ENCODE peak calls at places on chromosomes 4 and X, in six cellular contexts. One of them, this sample, is unnamed.

GRCh38 chr4:41611881-41612871 is 74.2 kb downstream of the LIMCH1 start:
- DNase-seq in lower lobe of right lung: no peak
- DNase-seq in CD8-positive, alpha-beta memory T cell: no peak
- DNase-seq in GM13976: no peak
- DNase-seq in neural progenitor cell: peak
- DNase-seq in activated naive CD8-positive, alpha-beta T cell treated with anti-CD3 and anti-CD28 coated beads, Interleukin-2, amount 50 U/mL, for 24 hours: no peak
- DNase-seq in this sample: no peak

GRCh38 chr4:151401739-151402138 is 7.2 kb upstream of the FHIP1A start:
- DNase-seq in activated naive CD8-positive, alpha-beta T cell treated with anti-CD3 and anti-CD28 coated beads, Interleukin-2, amount 50 U/mL, for 24 hours: no peak
- DNase-seq in CD8-positive, alpha-beta memory T cell: no peak
- DNase-seq in GM13976: no peak
- DNase-seq in neural progenitor cell: no peak
- DNase-seq in lower lobe of right lung: no peak
- DNase-seq in this sample: no peak

GRCh38 chr4:172838943-172839342 is 329.7 kb upstream of the GALNT7 start:
- DNase-seq in lower lobe of right lung: no peak
- DNase-seq in neural progenitor cell: no peak
- DNase-seq in CD8-positive, alpha-beta memory T cell: no peak
- DNase-seq in GM13976: no peak
- DNase-seq in activated naive CD8-positive, alpha-beta T cell treated with anti-CD3 and anti-CD28 coated beads, Interleukin-2, amount 50 U/mL, for 24 hours: no peak
- DNase-seq in this sample: no peak

GRCh38 chr4:55157559-55158277 is 32.3 kb upstream of the KDR start:
- DNase-seq in lower lobe of right lung: no peak
- DNase-seq in CD8-positive, alpha-beta memory T cell: no peak
- DNase-seq in neural progenitor cell: no peak
- DNase-seq in GM13976: no peak
- DNase-seq in activated naive CD8-positive, alpha-beta T cell treated with anti-CD3 and anti-CD28 coated beads, Interleukin-2, amount 50 U/mL, for 24 hours: no peak
- DNase-seq in this sample: no peak

GRCh38 chrX:150038356-150038755 is 100.1 kb upstream of the EOLA2 start:
- DNase-seq in neural progenitor cell: no peak
- DNase-seq in activated naive CD8-positive, alpha-beta T cell treated with anti-CD3 and anti-CD28 coated beads, Interleukin-2, amount 50 U/mL, for 24 hours: no peak
- DNase-seq in CD8-positive, alpha-beta memory T cell: no peak
- DNase-seq in GM13976: no peak
- DNase-seq in lower lobe of right lung: no peak
- DNase-seq in this sample: no peak

GRCh38 chr4:48184891-48185290 is 50.8 kb upstream of the TXK start:
- DNase-seq in neural progenitor cell: no peak
- DNase-seq in activated naive CD8-positive, alpha-beta T cell treated with anti-CD3 and anti-CD28 coated beads, Interleukin-2, amount 50 U/mL, for 24 hours: no peak
- DNase-seq in lower lobe of right lung: no peak
- DNase-seq in CD8-positive, alpha-beta memory T cell: no peak
- DNase-seq in GM13976: no peak
- DNase-seq in this sample: no peak

GRCh38 chrX:124045109-124045508 is 83.6 kb downstream of the STAG2 start:
- DNase-seq in activated naive CD8-positive, alpha-beta T cell treated with anti-CD3 and anti-CD28 coated beads, Interleukin-2, amount 50 U/mL, for 24 hours: no peak
- DNase-seq in GM13976: no peak
- DNase-seq in CD8-positive, alpha-beta memory T cell: no peak
- DNase-seq in neural progenitor cell: no peak
- DNase-seq in lower lobe of right lung: no peak
- DNase-seq in this sample: no peak

GRCh38 chr4:113468165-113469022 is 293.1 kb downstream of the CAMK2D start:
- DNase-seq in lower lobe of right lung: peak
- DNase-seq in activated naive CD8-positive, alpha-beta T cell treated with anti-CD3 and anti-CD28 coated beads, Interleukin-2, amount 50 U/mL, for 24 hours: peak
- DNase-seq in neural progenitor cell: peak
- DNase-seq in CD8-positive, alpha-beta memory T cell: no peak
- DNase-seq in GM13976: no peak
- DNase-seq in this sample: no peak

GRCh38 chr4:127875791-127876190 is 4.9 kb upstream of the PLK4 start:
- DNase-seq in neural progenitor cell: no peak
- DNase-seq in GM13976: no peak
- DNase-seq in lower lobe of right lung: no peak
- DNase-seq in CD8-positive, alpha-beta memory T cell: no peak
- DNase-seq in activated naive CD8-positive, alpha-beta T cell treated with anti-CD3 and anti-CD28 coated beads, Interleukin-2, amount 50 U/mL, for 24 hours: no peak
- DNase-seq in this sample: no peak

GRCh38 chr4:26992657-26993361 is 132.2 kb downstream of the STIM2 start:
- DNase-seq in lower lobe of right lung: no peak
- DNase-seq in CD8-positive, alpha-beta memory T cell: no peak
- DNase-seq in GM13976: peak
- DNase-seq in activated naive CD8-positive, alpha-beta T cell treated with anti-CD3 and anti-CD28 coated beads, Interleukin-2, amount 50 U/mL, for 24 hours: peak
- DNase-seq in neural progenitor cell: no peak
- DNase-seq in this sample: peak

GRCh38 chr4:188023682-188024081 is 28.1 kb downstream of the ZFP42 start:
- DNase-seq in neural progenitor cell: no peak
- DNase-seq in CD8-positive, alpha-beta memory T cell: no peak
- DNase-seq in GM13976: no peak
- DNase-seq in activated naive CD8-positive, alpha-beta T cell treated with anti-CD3 and anti-CD28 coated beads, Interleukin-2, amount 50 U/mL, for 24 hours: no peak
- DNase-seq in lower lobe of right lung: no peak
- DNase-seq in this sample: no peak

GRCh38 chr4:1014395-1015167 is 3.2 kb downstream of the FGFRL1 start:
- DNase-seq in GM13976: no peak
- DNase-seq in activated naive CD8-positive, alpha-beta T cell treated with anti-CD3 and anti-CD28 coated beads, Interleukin-2, amount 50 U/mL, for 24 hours: no peak
- DNase-seq in CD8-positive, alpha-beta memory T cell: no peak
- DNase-seq in lower lobe of right lung: no peak
- DNase-seq in neural progenitor cell: peak
- DNase-seq in this sample: no peak

GRCh38 chr4:114005569-114006442 is 26.4 kb upstream of the ARSJ start:
- DNase-seq in GM13976: no peak
- DNase-seq in neural progenitor cell: no peak
- DNase-seq in CD8-positive, alpha-beta memory T cell: no peak
- DNase-seq in activated naive CD8-positive, alpha-beta T cell treated with anti-CD3 and anti-CD28 coated beads, Interleukin-2, amount 50 U/mL, for 24 hours: no peak
- DNase-seq in lower lobe of right lung: no peak
- DNase-seq in this sample: no peak

GRCh38 chr4:138981930-138982390 is 33.6 kb upstream of the NOCT start:
- DNase-seq in lower lobe of right lung: no peak
- DNase-seq in neural progenitor cell: no peak
- DNase-seq in CD8-positive, alpha-beta memory T cell: no peak
- DNase-seq in GM13976: no peak
- DNase-seq in activated naive CD8-positive, alpha-beta T cell treated with anti-CD3 and anti-CD28 coated beads, Interleukin-2, amount 50 U/mL, for 24 hours: no peak
- DNase-seq in this sample: no peak

GRCh38 chr4:7094931-7095330 is 27.1 kb upstream of the GRPEL1 start:
- DNase-seq in CD8-positive, alpha-beta memory T cell: no peak
- DNase-seq in GM13976: no peak
- DNase-seq in activated naive CD8-positive, alpha-beta T cell treated with anti-CD3 and anti-CD28 coated beads, Interleukin-2, amount 50 U/mL, for 24 hours: no peak
- DNase-seq in lower lobe of right lung: no peak
- DNase-seq in neural progenitor cell: no peak
- DNase-seq in this sample: no peak

GRCh38 chr4:154807042-154807630 is 26.1 kb downstream of the RBM46 start:
- DNase-seq in CD8-positive, alpha-beta memory T cell: no peak
- DNase-seq in activated naive CD8-positive, alpha-beta T cell treated with anti-CD3 and anti-CD28 coated beads, Interleukin-2, amount 50 U/mL, for 24 hours: no peak
- DNase-seq in neural progenitor cell: peak
- DNase-seq in GM13976: peak
- DNase-seq in lower lobe of right lung: no peak
- DNase-seq in this sample: no peak

GRCh38 chrX:37976153-37976552 is 30.2 kb upstream of the SYTL5 start:
- DNase-seq in neural progenitor cell: no peak
- DNase-seq in lower lobe of right lung: no peak
- DNase-seq in GM13976: no peak
- DNase-seq in CD8-positive, alpha-beta memory T cell: no peak
- DNase-seq in activated naive CD8-positive, alpha-beta T cell treated with anti-CD3 and anti-CD28 coated beads, Interleukin-2, amount 50 U/mL, for 24 hours: no peak
- DNase-seq in this sample: no peak

GRCh38 chr4:154506253-154506652 is 14.7 kb upstream of the DCHS2 start:
- DNase-seq in lower lobe of right lung: no peak
- DNase-seq in activated naive CD8-positive, alpha-beta T cell treated with anti-CD3 and anti-CD28 coated beads, Interleukin-2, amount 50 U/mL, for 24 hours: no peak
- DNase-seq in neural progenitor cell: peak
- DNase-seq in CD8-positive, alpha-beta memory T cell: no peak
- DNase-seq in GM13976: no peak
- DNase-seq in this sample: no peak

GRCh38 chrX:144494069-144494468 is 610.2 kb downstream of the UBE2NL start:
- DNase-seq in activated naive CD8-positive, alpha-beta T cell treated with anti-CD3 and anti-CD28 coated beads, Interleukin-2, amount 50 U/mL, for 24 hours: no peak
- DNase-seq in CD8-positive, alpha-beta memory T cell: no peak
- DNase-seq in GM13976: no peak
- DNase-seq in lower lobe of right lung: no peak
- DNase-seq in neural progenitor cell: no peak
- DNase-seq in this sample: no peak

GRCh38 chr4:139815646-139816601 is 150.3 kb downstream of the MGST2 start:
- DNase-seq in CD8-positive, alpha-beta memory T cell: no peak
- DNase-seq in neural progenitor cell: peak
- DNase-seq in lower lobe of right lung: no peak
- DNase-seq in activated naive CD8-positive, alpha-beta T cell treated with anti-CD3 and anti-CD28 coated beads, Interleukin-2, amount 50 U/mL, for 24 hours: no peak
- DNase-seq in GM13976: no peak
- DNase-seq in this sample: no peak

GRCh38 chrX:49166914-49167739 is 4.6 kb downstream of the MAGIX start:
- DNase-seq in CD8-positive, alpha-beta memory T cell: peak
- DNase-seq in lower lobe of right lung: peak
- DNase-seq in GM13976: no peak
- DNase-seq in neural progenitor cell: peak
- DNase-seq in activated naive CD8-positive, alpha-beta T cell treated with anti-CD3 and anti-CD28 coated beads, Interleukin-2, amount 50 U/mL, for 24 hours: peak
- DNase-seq in this sample: peak

GRCh38 chr4:163679189-163679588 is 184.7 kb downstream of the TMA16 start:
- DNase-seq in GM13976: peak
- DNase-seq in neural progenitor cell: peak
- DNase-seq in CD8-positive, alpha-beta memory T cell: no peak
- DNase-seq in lower lobe of right lung: no peak
- DNase-seq in activated naive CD8-positive, alpha-beta T cell treated with anti-CD3 and anti-CD28 coated beads, Interleukin-2, amount 50 U/mL, for 24 hours: no peak
- DNase-seq in this sample: no peak

GRCh38 chrX:1246816-1247215 is 21.8 kb upstream of the CSF2RA start:
- DNase-seq in CD8-positive, alpha-beta memory T cell: peak
- DNase-seq in GM13976: peak
- DNase-seq in neural progenitor cell: peak
- DNase-seq in activated naive CD8-positive, alpha-beta T cell treated with anti-CD3 and anti-CD28 coated beads, Interleukin-2, amount 50 U/mL, for 24 hours: peak
- DNase-seq in lower lobe of right lung: peak
- DNase-seq in this sample: peak

GRCh38 chr4:113293043-113293560 is 243.6 kb downstream of the ANK2 start:
- DNase-seq in GM13976: no peak
- DNase-seq in activated naive CD8-positive, alpha-beta T cell treated with anti-CD3 and anti-CD28 coated beads, Interleukin-2, amount 50 U/mL, for 24 hours: no peak
- DNase-seq in neural progenitor cell: peak
- DNase-seq in lower lobe of right lung: no peak
- DNase-seq in CD8-positive, alpha-beta memory T cell: no peak
- DNase-seq in this sample: no peak

GRCh38 chr4:87819281-87819919 is 13.4 kb upstream of the MEPE start:
- DNase-seq in CD8-positive, alpha-beta memory T cell: no peak
- DNase-seq in GM13976: no peak
- DNase-seq in activated naive CD8-positive, alpha-beta T cell treated with anti-CD3 and anti-CD28 coated beads, Interleukin-2, amount 50 U/mL, for 24 hours: no peak
- DNase-seq in lower lobe of right lung: no peak
- DNase-seq in neural progenitor cell: peak
- DNase-seq in this sample: no peak

GRCh38 chrX:123291623-123292022 is 107.5 kb downstream of the GRIA3 start:
- DNase-seq in activated naive CD8-positive, alpha-beta T cell treated with anti-CD3 and anti-CD28 coated beads, Interleukin-2, amount 50 U/mL, for 24 hours: no peak
- DNase-seq in CD8-positive, alpha-beta memory T cell: no peak
- DNase-seq in GM13976: no peak
- DNase-seq in neural progenitor cell: no peak
- DNase-seq in lower lobe of right lung: no peak
- DNase-seq in this sample: no peak

GRCh38 chr4:165684177-165684870 is 188.7 kb upstream of the TLL1 start:
- DNase-seq in neural progenitor cell: no peak
- DNase-seq in GM13976: no peak
- DNase-seq in CD8-positive, alpha-beta memory T cell: no peak
- DNase-seq in activated naive CD8-positive, alpha-beta T cell treated with anti-CD3 and anti-CD28 coated beads, Interleukin-2, amount 50 U/mL, for 24 hours: no peak
- DNase-seq in lower lobe of right lung: no peak
- DNase-seq in this sample: no peak

GRCh38 chrX:101708180-101708579 is 48.5 kb upstream of the ARMCX2 start:
- DNase-seq in CD8-positive, alpha-beta memory T cell: no peak
- DNase-seq in GM13976: no peak
- DNase-seq in neural progenitor cell: no peak
- DNase-seq in activated naive CD8-positive, alpha-beta T cell treated with anti-CD3 and anti-CD28 coated beads, Interleukin-2, amount 50 U/mL, for 24 hours: no peak
- DNase-seq in lower lobe of right lung: no peak
- DNase-seq in this sample: no peak

GRCh38 chr4:18110099-18110498 is 88.5 kb upstream of the LCORL start:
- DNase-seq in activated naive CD8-positive, alpha-beta T cell treated with anti-CD3 and anti-CD28 coated beads, Interleukin-2, amount 50 U/mL, for 24 hours: no peak
- DNase-seq in neural progenitor cell: no peak
- DNase-seq in GM13976: no peak
- DNase-seq in CD8-positive, alpha-beta memory T cell: no peak
- DNase-seq in lower lobe of right lung: no peak
- DNase-seq in this sample: no peak

GRCh38 chr4:56977321-56978012 is at the start of gene NOA1:
- DNase-seq in neural progenitor cell: peak
- DNase-seq in GM13976: peak
- DNase-seq in CD8-positive, alpha-beta memory T cell: peak
- DNase-seq in activated naive CD8-positive, alpha-beta T cell treated with anti-CD3 and anti-CD28 coated beads, Interleukin-2, amount 50 U/mL, for 24 hours: peak
- DNase-seq in lower lobe of right lung: peak
- DNase-seq in this sample: peak

GRCh38 chr4:70544279-70544870 is 26.0 kb downstream of the AMTN start:
- DNase-seq in lower lobe of right lung: no peak
- DNase-seq in CD8-positive, alpha-beta memory T cell: no peak
- DNase-seq in neural progenitor cell: peak
- DNase-seq in activated naive CD8-positive, alpha-beta T cell treated with anti-CD3 and anti-CD28 coated beads, Interleukin-2, amount 50 U/mL, for 24 hours: no peak
- DNase-seq in GM13976: no peak
- DNase-seq in this sample: no peak